ENCODE peak calls at places on chromosome X, in four cellular contexts. W is endodermal cell; L is mucosa of gallbladder; B is naive thymus-derived CD4-positive, alpha-beta T cell. R is an unnamed sample.

GRCh38 chrX:118595501-118596042 is 100.0 kb downstream of the DOCK11 start:
- DNase-seq in L (no peak), B (no peak), W (no peak), R (no peak)

GRCh38 chrX:104435249-104435648 is 130.8 kb upstream of the IL1RAPL2 start:
- DNase-seq in B (no peak), W (no peak), L (no peak), R (no peak)

GRCh38 chrX:155094468-155095061 is 23.3 kb downstream of the BRCC3 start:
- DNase-seq in L (no peak), B (peak), W (no peak), R (no peak)

GRCh38 chrX:45479196-45479834 is 278.6 kb upstream of the DIPK2B start:
- DNase-seq in B (no peak), L (no peak), W (no peak), R (no peak)

GRCh38 chrX:40244980-40245379 is 147.2 kb upstream of the BCOR start:
- DNase-seq in W (no peak), B (peak), L (no peak), R (no peak)

GRCh38 chrX:85109235-85109634 is 105.6 kb downstream of the APOOL start:
- DNase-seq in B (no peak), W (peak), L (no peak), R (no peak)

GRCh38 chrX:138886769-138887168 is 175.3 kb upstream of the FGF13 start:
- DNase-seq in B (no peak), W (no peak), L (peak), R (no peak)

GRCh38 chrX:153400146-153401132 is 711 bp downstream of the PNMA6E start:
- DNase-seq in B (peak), L (no peak), W (peak), R (peak)

GRCh38 chrX:24148535-24149345 is 789 bp upstream of the ZFX start:
- DNase-seq in B (peak), W (no peak), L (no peak), R (no peak)

GRCh38 chrX:34917146-34917545 is 25.4 kb upstream of the FAM47B start:
- DNase-seq in W (no peak), B (no peak), L (no peak), R (no peak)

GRCh38 chrX:154486396-154487207 is at the start of gene UBL4A:
- DNase-seq in W (peak), B (no peak), L (peak), R (peak)

GRCh38 chrX:103637604-103638338 is 9.0 kb downstream of the TCEAL1 start:
- DNase-seq in B (no peak), L (no peak), W (no peak), R (no peak)

GRCh38 chrX:131621650-131622049 is 77.8 kb downstream of the OR13H1 start:
- DNase-seq in L (no peak), W (no peak), B (no peak), R (no peak)

GRCh38 chrX:124651031-124651430 is 304.7 kb downstream of the SH2D1A start:
- DNase-seq in B (no peak), W (no peak), L (no peak), R (no peak)

GRCh38 chrX:16671005-16671404 is 21.0 kb downstream of the S100G start:
- DNase-seq in B (peak), W (peak), L (no peak), R (no peak)

GRCh38 chrX:114800719-114801118 is 216.7 kb downstream of the IL13RA2 start:
- DNase-seq in B (no peak), L (no peak), W (no peak), R (no peak)

GRCh38 chrX:78199851-78200250 is 60.4 kb upstream of the TAF9B start:
- DNase-seq in L (no peak), W (no peak), B (peak), R (no peak)

GRCh38 chrX:38880460-38880859 is 79.2 kb downstream of the MID1IP1 start:
- DNase-seq in B (no peak), W (no peak), L (no peak), R (no peak)

GRCh38 chrX:15254852-15255251 is 15.0 kb downstream of the ASB9 start:
- DNase-seq in W (no peak), L (no peak), B (no peak), R (no peak)

GRCh38 chrX:123993904-123994635 is 32.6 kb downstream of the STAG2 start:
- DNase-seq in B (no peak), W (no peak), L (no peak), R (no peak)

GRCh38 chrX:153061732-153062131 is 5.5 kb downstream of the PNMA3 start:
- DNase-seq in W (no peak), B (no peak), L (no peak), R (no peak)

GRCh38 chrX:105872921-105873320 is 50.6 kb downstream of the NRK start:
- DNase-seq in W (no peak), L (no peak), B (no peak), R (no peak)